ENCODE peak calls at places on chromosomes 4 and X, in six cellular contexts. I is tibial artery; P is CD8-positive, alpha-beta T cell; G is left ventricle myocardium inferior; M is keratinocyte; R is astrocyte. O is an unnamed sample. For H3K27me3 and H3K4me1, the result is how much of the 10 kb centered on the place peaks cover.

GRCh38 chrX:42485621-42486020 is 292.3 kb downstream of the PPP1R2C start:
- DNase-seq in G (no peak), P (no peak), R (peak), M (no peak), I (no peak), O (no peak)

GRCh38 chr4:20026456-20026855 is 225.2 kb upstream of the SLIT2 start:
- DNase-seq in G (no peak), P (no peak), R (peak), M (no peak), I (no peak), O (no peak)

GRCh38 chrX:28586891-28587635 is at the start of gene IL1RAPL1:
- DNase-seq in R (peak), P (no peak), G (no peak), I (no peak), M (no peak), O (no peak)

GRCh38 chr4:87975466-87975865 is at the start of gene SPP1:
- DNase-seq in R (peak), M (no peak), G (no peak), I (no peak), P (no peak), O (no peak)

GRCh38 chr4:168710353-168710946 is 213.6 kb downstream of the PALLD start:
- DNase-seq in M (no peak), I (peak), P (no peak), R (peak), G (no peak), O (no peak)

GRCh38 chr4:121455285-121455684 is 74.5 kb upstream of the QRFPR start:
- DNase-seq in M (no peak), I (no peak), G (no peak), P (no peak), R (no peak), O (no peak)

GRCh38 chrX:65668362-65669310 is 1.2 kb downstream of the MSN start:
- DNase-seq in P (peak), I (peak), M (peak), G (peak), R (peak), O (peak)

GRCh38 chrX:77493677-77494553 is 46.7 kb downstream of the FGF16 start:
- DNase-seq in M (no peak), P (no peak), R (peak), I (no peak), G (no peak), O (no peak)

GRCh38 chrX:66632986-66633385 is 5.9 kb downstream of the EDA2R start:
- DNase-seq in M (no peak), I (no peak), R (peak), P (no peak), G (no peak), O (no peak)

GRCh38 chrX:13938053-13938765 is 91.5 kb downstream of the GEMIN8 start:
- DNase-seq in P (no peak), R (no peak), I (peak), G (peak), M (no peak), O (peak)

GRCh38 chrX:2423899-2424298 is 76.9 kb downstream of the DHRSX start:
- DNase-seq in I (no peak), P (no peak), G (no peak), M (no peak), R (no peak), O (no peak)

GRCh38 chr4:155532373-155532772 is 134.3 kb upstream of the GUCY1A1 start:
- DNase-seq in P (no peak), G (no peak), R (no peak), M (no peak), I (no peak), O (no peak)
- H3K27me3 ChIP-seq in P (under half), G (under half), R (under half), M (under half), I (under half), O (under half)

GRCh38 chr4:31088600-31089230 is 368.5 kb downstream of the PCDH7 start:
- DNase-seq in G (no peak), R (peak), P (no peak), I (no peak), M (no peak), O (no peak)
- TF ChIP-seq CTCF in G (no peak), R (no peak), P (no peak), I (no peak), M (no peak), O (no peak)

GRCh38 chr4:1856920-1857699 is 1.2 kb upstream of the LETM1 start:
- DNase-seq in I (no peak), G (no peak), M (no peak), R (no peak), P (no peak), O (no peak)

GRCh38 chr4:1856071-1856919 is at the start of gene LETM1:
- DNase-seq in I (peak), G (peak), R (peak), P (peak), M (peak), O (peak)

GRCh38 chr4:1857931-1858330 is 2.0 kb upstream of the LETM1 start:
- DNase-seq in R (no peak), G (no peak), M (no peak), I (no peak), P (no peak), O (no peak)

GRCh38 chr4:1854752-1855151 is 1.2 kb downstream of the LETM1 start:
- DNase-seq in I (no peak), G (no peak), P (no peak), R (no peak), M (no peak), O (no peak)

GRCh38 chr4:1855334-1856070 is 454 bp downstream of the LETM1 start:
- DNase-seq in G (peak), P (no peak), M (no peak), I (no peak), R (no peak), O (no peak)
- H3K4me1 ChIP-seq in G (half or more), P (under half), M (under half), I (under half), R (under half), O (under half)

DNA sequence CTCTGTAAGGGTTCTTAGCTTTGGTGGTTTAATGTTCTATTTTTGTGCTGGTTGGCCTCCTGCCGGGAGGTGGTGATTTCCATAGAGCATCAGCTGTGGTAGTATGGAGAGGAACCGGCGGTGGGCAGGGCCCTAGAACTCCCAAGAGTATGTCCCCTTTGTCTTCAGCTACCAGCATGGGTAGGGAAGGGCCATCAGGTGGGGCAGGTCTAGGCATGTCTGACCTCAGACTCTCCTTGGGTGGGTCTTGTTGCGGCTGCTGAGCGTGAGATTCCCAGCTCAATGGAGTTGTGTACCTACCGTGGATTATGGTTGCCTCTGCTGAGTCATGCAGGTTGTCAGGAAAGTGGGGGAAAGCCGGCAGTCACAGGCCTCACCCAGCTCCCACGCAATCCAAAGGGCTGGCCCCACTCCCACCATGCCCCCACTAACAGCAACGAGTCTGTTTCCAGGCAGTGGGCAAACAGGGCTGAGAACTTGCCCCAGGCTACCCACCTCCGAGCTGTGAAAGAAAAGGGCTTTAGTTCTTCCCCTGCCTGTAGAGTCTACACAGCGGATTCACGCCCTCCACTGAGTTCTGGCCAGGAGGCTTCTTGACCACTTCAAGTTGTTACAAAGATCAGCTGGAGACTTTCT is 235.9 kb downstream of the RPA4 start:
- DNase-seq in G (no peak), M (no peak), P (no peak), I (no peak), R (no peak), O (no peak)
- H3K27me3 ChIP-seq in G (under half), M (under half), P (under half), I (under half), R (under half), O (under half)

GRCh38 chr4:60590116-60590515 is 610.0 kb upstream of the ADGRL3 start:
- DNase-seq in R (no peak), M (no peak), I (no peak), G (no peak), P (no peak), O (no peak)

GRCh38 chr4:60588556-60588955 is 611.6 kb upstream of the ADGRL3 start:
- DNase-seq in M (no peak), G (no peak), P (no peak), R (no peak), I (no peak), O (no peak)

GRCh38 chr4:60589425-60589824 is 610.7 kb upstream of the ADGRL3 start:
- DNase-seq in P (no peak), R (no peak), M (no peak), G (no peak), I (no peak), O (no peak)
- TF ChIP-seq CTCF in P (no peak), R (no peak), M (no peak), G (no peak), I (no peak), O (no peak)

GRCh38 chr4:23931489-23931830 is 41.6 kb upstream of the PPARGC1A start:
- DNase-seq in R (no peak), G (no peak), M (no peak), P (no peak), I (no peak), O (no peak)

GRCh38 chr4:23934915-23935314 is 45.1 kb upstream of the PPARGC1A start:
- DNase-seq in R (peak), P (no peak), G (peak), I (peak), M (no peak), O (peak)

GRCh38 chr4:23932186-23932585 is 42.3 kb upstream of the PPARGC1A start:
- DNase-seq in I (no peak), P (no peak), M (no peak), G (no peak), R (no peak), O (no peak)

GRCh38 chr4:23932935-23933334 is 43.1 kb upstream of the PPARGC1A start:
- DNase-seq in P (no peak), R (peak), M (no peak), I (no peak), G (no peak), O (no peak)

GRCh38 chr4:23934223-23934622 is 44.4 kb upstream of the PPARGC1A start:
- DNase-seq in I (no peak), R (no peak), P (no peak), G (no peak), M (no peak), O (no peak)
- H3K4me1 ChIP-seq in I (under half), R (under half), P (under half), G (under half), M (under half), O (under half)

DNA sequence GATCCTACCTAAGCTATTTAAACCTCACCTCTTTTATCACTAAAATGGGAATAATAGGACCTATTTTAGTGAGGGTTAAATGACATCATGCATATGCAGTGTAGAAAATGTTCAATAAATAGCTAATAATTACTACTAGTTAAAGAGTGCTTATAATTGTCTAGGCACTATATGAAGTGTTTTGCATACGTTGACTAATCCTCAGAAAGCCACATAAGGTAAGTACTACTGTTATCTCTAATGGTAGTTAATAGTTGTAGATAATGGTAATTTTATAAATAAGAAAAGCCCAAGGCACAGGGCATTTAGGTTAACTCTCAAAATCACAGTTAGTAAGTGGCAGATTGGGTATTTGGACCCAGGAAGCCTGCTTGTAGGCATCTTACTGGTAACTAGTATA is 47.4 kb upstream of the BOD1L1 start:
- DNase-seq in G (no peak), R (no peak), I (no peak), M (no peak), P (no peak), O (no peak)
- H3K27me3 ChIP-seq in G (under half), R (under half), I (under half), M (under half), P (under half), O (under half)

GRCh38 chrX:136166221-136166855 is 19.0 kb downstream of the FHL1 start:
- DNase-seq in R (peak), G (no peak), I (no peak), P (no peak), M (no peak), O (no peak)
- TF ChIP-seq CTCF in R (no peak), G (peak), I (peak), P (no peak), M (no peak), O (no peak)

DNA sequence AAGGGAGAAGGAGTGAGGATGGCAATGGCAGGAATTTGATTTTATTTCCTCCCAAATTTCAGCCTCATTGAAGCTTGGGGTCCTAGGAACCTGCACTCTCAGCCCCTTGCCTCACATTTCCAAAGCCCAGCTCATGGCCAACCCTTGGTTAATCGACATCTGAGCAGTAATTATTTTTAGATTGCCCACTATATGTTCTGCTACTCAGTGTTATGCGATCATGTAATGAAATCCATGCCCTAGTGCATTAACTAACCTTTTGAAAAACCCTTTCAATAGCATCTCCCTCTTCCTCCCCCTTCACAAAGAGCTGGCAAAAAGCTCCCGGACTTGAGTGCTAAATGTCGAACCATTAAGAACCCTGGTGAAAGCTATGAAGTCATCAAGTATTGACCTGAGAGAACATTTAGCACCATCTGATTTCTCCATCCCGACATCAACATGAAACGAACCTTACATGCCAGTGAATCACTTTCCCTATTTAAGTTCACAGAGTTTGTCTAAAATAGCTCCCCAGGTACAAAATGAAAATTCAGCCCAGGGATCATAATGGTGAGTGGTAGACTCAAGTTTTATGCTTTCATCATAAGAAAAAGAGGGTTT is 59.2 kb upstream of the RPS6KA3 start:
- DNase-seq in P (no peak), M (no peak), G (no peak), R (no peak), I (no peak), O (no peak)
- H3K4me1 ChIP-seq in P (under half), M (under half), G (under half), R (under half), I (under half), O (under half)

O was measured in left lung.